ENCODE peak calls at places on chromosomes 5 and 9, in ten cellular contexts. E is choroid plexus epithelial cell, G is NCI-H187, X is Calu3, A is cardiac muscle cell, I is fibroblast of mammary gland, W is mucosa of descending colon, R is A172, C is dorsolateral prefrontal cortex, P is skeletal muscle cell. Q is an unnamed sample.

GRCh38 chr5:133387091-133387490 is 225.2 kb downstream of the FSTL4 start:
- DNase-seq in G (no peak), P (no peak), A (no peak), E (no peak), X (no peak), I (no peak), W (no peak), R (no peak), C (no peak), Q (no peak)

GRCh38 chr5:57066921-57067914 is 106.6 kb upstream of the GPBP1 start:
- DNase-seq in I (peak), P (peak), A (no peak), X (no peak), W (no peak), G (peak), E (peak), C (no peak), R (no peak), Q (no peak)

GRCh38 chr9:700365-701282 is 140.9 kb upstream of the DMRT1 start:
- DNase-seq in R (no peak), W (no peak), A (no peak), P (no peak), E (no peak), C (no peak), I (no peak), G (no peak), X (no peak), Q (no peak)

GRCh38 chr9:96854073-96854876 is at the start of gene ZNF782:
- DNase-seq in P (peak), G (peak), W (peak), A (peak), I (peak), R (peak), C (peak), X (peak), E (peak), Q (peak)

GRCh38 chr5:41763537-41763936 is 106.7 kb downstream of the OXCT1 start:
- DNase-seq in P (peak), E (peak), G (no peak), R (no peak), C (peak), I (no peak), A (peak), X (no peak), W (no peak), Q (no peak)

GRCh38 chr5:75057551-75057950 is 5.2 kb upstream of the GCNT4 start:
- DNase-seq in X (no peak), W (no peak), E (no peak), R (no peak), P (no peak), I (no peak), G (no peak), A (no peak), C (no peak), Q (no peak)

GRCh38 chr5:158430166-158430828 is 571.4 kb upstream of the CLINT1 start:
- DNase-seq in R (no peak), W (no peak), E (no peak), X (no peak), G (no peak), C (no peak), I (peak), P (no peak), A (no peak), Q (no peak)

GRCh38 chr5:109852371-109853160 is 162.8 kb downstream of the MAN2A1 start:
- DNase-seq in X (no peak), E (peak), C (no peak), P (no peak), I (peak), A (peak), W (no peak), R (peak), G (no peak), Q (no peak)

GRCh38 chr9:76333319-76333880 is 60.8 kb downstream of the RFK start:
- DNase-seq in C (no peak), I (no peak), W (no peak), P (no peak), G (no peak), E (no peak), R (no peak), X (no peak), A (no peak), Q (no peak)

GRCh38 chr9:86093788-86094555 is 5.4 kb downstream of the GOLM1 start:
- DNase-seq in A (peak), R (no peak), I (no peak), P (no peak), W (peak), G (no peak), C (no peak), E (peak), X (peak), Q (no peak)

GRCh38 chr5:174195517-174195916 is 150.0 kb downstream of the NSG2 start:
- DNase-seq in I (no peak), E (no peak), A (no peak), X (no peak), R (no peak), W (no peak), G (no peak), P (no peak), C (no peak), Q (no peak)

GRCh38 chr9:4384750-4385149 is 84.9 kb upstream of the GLIS3 start:
- DNase-seq in P (no peak), G (no peak), E (no peak), C (no peak), X (no peak), I (no peak), A (no peak), R (no peak), W (no peak), Q (no peak)

GRCh38 chr9:134212809-134213507 is 48.6 kb upstream of the RNU6ATAC start:
- DNase-seq in W (no peak), C (no peak), G (no peak), A (no peak), P (no peak), X (no peak), E (no peak), R (no peak), I (no peak), Q (no peak)

GRCh38 chr5:132267931-132268501 is 10.5 kb downstream of the PDLIM4 start:
- DNase-seq in P (no peak), I (no peak), R (no peak), W (no peak), E (no peak), A (no peak), C (peak), G (no peak), X (no peak), Q (no peak)

GRCh38 chr9:92590386-92590785 is 54.6 kb upstream of the ECM2 start:
- DNase-seq in C (no peak), E (peak), G (no peak), A (peak), P (peak), W (no peak), X (no peak), R (no peak), I (peak), Q (no peak)

GRCh38 chr9:122379340-122379739 is 8.5 kb downstream of the PTGS1 start:
- DNase-seq in G (no peak), C (no peak), A (peak), R (no peak), W (no peak), X (no peak), P (no peak), E (no peak), I (peak), Q (peak)

GRCh38 chr9:70525553-70525952 is 111.1 kb upstream of the KLF9 start:
- DNase-seq in W (no peak), X (no peak), I (peak), C (no peak), R (no peak), A (peak), P (no peak), E (peak), G (no peak), Q (no peak)

GRCh38 chr5:72034710-72035109 is 72.6 kb upstream of the MAP1B start:
- DNase-seq in W (no peak), G (no peak), A (no peak), P (no peak), E (no peak), X (no peak), I (no peak), R (no peak), C (no peak), Q (no peak)

GRCh38 chr5:38598994-38599611 is 42.7 kb upstream of the LIFR start:
- DNase-seq in P (peak), G (no peak), A (peak), E (peak), I (peak), C (no peak), X (peak), R (peak), W (no peak), Q (no peak)

GRCh38 chr5:141637266-141637692 is 482 bp downstream of the RELL2 start:
- DNase-seq in R (no peak), I (no peak), W (peak), X (peak), A (peak), P (no peak), G (no peak), C (peak), E (no peak), Q (peak)